ENCODE peak calls at places on chromosomes 16 and 17, in ten cellular contexts. One of them, this sample, is unnamed.
A peak's percentile ranks its signal among the peaks of the same experiment; 100 is the strongest.

GRCh38 chr16:30185141-30185682 is 1.8 kb downstream of the CORO1A start:
- DNase-seq in BJ: no peak
- DNase-seq in ascending aorta: no peak
- DNase-seq in stomach: no peak
- DNase-seq in cardiac muscle cell: no peak
- DNase-seq in brain microvascular endothelial cell: no peak
- DNase-seq in adrenal gland: no peak
- DNase-seq in coronary artery: no peak
- DNase-seq in tibial nerve: no peak
- DNase-seq in lower leg skin: no peak
- DNase-seq in this sample: peak; percentile 14

GRCh38 chr17:31537558-31537957 is 146.1 kb downstream of the RAB11FIP4 start:
- DNase-seq in brain microvascular endothelial cell: no peak
- DNase-seq in stomach: peak; percentile 80
- DNase-seq in ascending aorta: no peak
- DNase-seq in coronary artery: no peak
- DNase-seq in cardiac muscle cell: peak; percentile 49
- DNase-seq in lower leg skin: no peak
- DNase-seq in tibial nerve: no peak
- DNase-seq in BJ: no peak
- DNase-seq in adrenal gland: peak; percentile 65
- DNase-seq in this sample: no peak

GRCh38 chr17:2107506-2107905 is 52.6 kb downstream of the HIC1 start:
- DNase-seq in BJ: no peak
- DNase-seq in adrenal gland: no peak
- DNase-seq in tibial nerve: peak; percentile 54
- DNase-seq in ascending aorta: no peak
- DNase-seq in stomach: no peak
- DNase-seq in coronary artery: no peak
- DNase-seq in cardiac muscle cell: no peak
- DNase-seq in lower leg skin: no peak
- DNase-seq in brain microvascular endothelial cell: no peak
- DNase-seq in this sample: no peak

GRCh38 chr16:83345846-83346245 is 461.9 kb upstream of the HSBP1 start:
- DNase-seq in adrenal gland: no peak
- DNase-seq in BJ: no peak
- DNase-seq in tibial nerve: no peak
- DNase-seq in lower leg skin: no peak
- DNase-seq in stomach: no peak
- DNase-seq in brain microvascular endothelial cell: no peak
- DNase-seq in cardiac muscle cell: no peak
- DNase-seq in coronary artery: no peak
- DNase-seq in ascending aorta: no peak
- DNase-seq in this sample: no peak

GRCh38 chr17:55053855-55054254 is 85.3 kb downstream of the STXBP4 start:
- DNase-seq in adrenal gland: no peak
- DNase-seq in cardiac muscle cell: peak; percentile 31
- DNase-seq in lower leg skin: no peak
- DNase-seq in stomach: no peak
- DNase-seq in ascending aorta: no peak
- DNase-seq in brain microvascular endothelial cell: no peak
- DNase-seq in tibial nerve: no peak
- DNase-seq in coronary artery: no peak
- DNase-seq in BJ: no peak
- DNase-seq in this sample: no peak

GRCh38 chr16:67013823-67014640 is 14.9 kb upstream of the CBFB start:
- DNase-seq in cardiac muscle cell: peak; percentile 89
- DNase-seq in stomach: peak; percentile 68
- DNase-seq in ascending aorta: no peak
- DNase-seq in lower leg skin: no peak
- DNase-seq in brain microvascular endothelial cell: peak; percentile 18
- DNase-seq in BJ: no peak
- DNase-seq in coronary artery: peak; percentile 91
- DNase-seq in adrenal gland: peak; percentile 80
- DNase-seq in tibial nerve: peak; percentile 65
- DNase-seq in this sample: peak; percentile 92

GRCh38 chr17:41907633-41908539 is 10.9 kb downstream of the ACLY start:
- DNase-seq in lower leg skin: no peak
- DNase-seq in adrenal gland: no peak
- DNase-seq in brain microvascular endothelial cell: no peak
- DNase-seq in coronary artery: no peak
- DNase-seq in cardiac muscle cell: no peak
- DNase-seq in stomach: no peak
- DNase-seq in ascending aorta: no peak
- DNase-seq in BJ: no peak
- DNase-seq in tibial nerve: no peak
- DNase-seq in this sample: no peak

GRCh38 chr16:28597692-28598261 is 927 bp upstream of the SULT1A2 start:
- DNase-seq in adrenal gland: no peak
- DNase-seq in brain microvascular endothelial cell: no peak
- DNase-seq in ascending aorta: no peak
- DNase-seq in BJ: no peak
- DNase-seq in stomach: no peak
- DNase-seq in cardiac muscle cell: no peak
- DNase-seq in coronary artery: no peak
- DNase-seq in lower leg skin: no peak
- DNase-seq in tibial nerve: no peak
- DNase-seq in this sample: no peak

GRCh38 chr16:58661199-58661830 is 23.3 kb downstream of the SLC38A7 start:
- DNase-seq in tibial nerve: no peak
- DNase-seq in coronary artery: no peak
- DNase-seq in lower leg skin: peak; percentile 39
- DNase-seq in brain microvascular endothelial cell: peak; percentile 91
- DNase-seq in BJ: peak; percentile 46
- DNase-seq in cardiac muscle cell: peak; percentile 87
- DNase-seq in stomach: peak; percentile 41
- DNase-seq in adrenal gland: peak; percentile 93
- DNase-seq in ascending aorta: no peak
- DNase-seq in this sample: peak; percentile 68

GRCh38 chr17:40448639-40449261 is 5.5 kb downstream of the IGFBP4 start:
- DNase-seq in adrenal gland: no peak
- DNase-seq in stomach: peak; percentile 70
- DNase-seq in ascending aorta: no peak
- DNase-seq in tibial nerve: no peak
- DNase-seq in cardiac muscle cell: no peak
- DNase-seq in lower leg skin: no peak
- DNase-seq in coronary artery: no peak
- DNase-seq in BJ: no peak
- DNase-seq in brain microvascular endothelial cell: no peak
- DNase-seq in this sample: no peak

GRCh38 chr17:692116-692515 is 22.5 kb downstream of the VPS53 start:
- DNase-seq in tibial nerve: no peak
- DNase-seq in stomach: no peak
- DNase-seq in lower leg skin: no peak
- DNase-seq in cardiac muscle cell: no peak
- DNase-seq in brain microvascular endothelial cell: peak; percentile 71
- DNase-seq in ascending aorta: no peak
- DNase-seq in coronary artery: no peak
- DNase-seq in BJ: peak; percentile 96
- DNase-seq in adrenal gland: no peak
- DNase-seq in this sample: no peak

GRCh38 chr17:48626470-48627241 is 498 bp upstream of the HOXB9 start:
- DNase-seq in BJ: no peak
- DNase-seq in ascending aorta: no peak
- DNase-seq in cardiac muscle cell: peak; percentile 29
- DNase-seq in brain microvascular endothelial cell: no peak
- DNase-seq in lower leg skin: no peak
- DNase-seq in tibial nerve: no peak
- DNase-seq in coronary artery: no peak
- DNase-seq in adrenal gland: no peak
- DNase-seq in stomach: no peak
- DNase-seq in this sample: no peak

GRCh38 chr17:7108981-7109380 is 5.6 kb downstream of the ASGR2 start:
- DNase-seq in brain microvascular endothelial cell: no peak
- DNase-seq in lower leg skin: no peak
- DNase-seq in stomach: no peak
- DNase-seq in adrenal gland: no peak
- DNase-seq in ascending aorta: no peak
- DNase-seq in cardiac muscle cell: no peak
- DNase-seq in coronary artery: no peak
- DNase-seq in BJ: no peak
- DNase-seq in tibial nerve: no peak
- DNase-seq in this sample: no peak

GRCh38 chr17:8158267-8159031 is 4.3 kb downstream of the VAMP2 start:
- DNase-seq in cardiac muscle cell: peak; percentile 93
- DNase-seq in BJ: no peak
- DNase-seq in ascending aorta: peak; percentile 76
- DNase-seq in stomach: peak; percentile 97
- DNase-seq in coronary artery: peak; percentile 93
- DNase-seq in tibial nerve: peak; percentile 96
- DNase-seq in brain microvascular endothelial cell: peak; percentile 83
- DNase-seq in adrenal gland: peak; percentile 99
- DNase-seq in lower leg skin: peak; percentile 93
- DNase-seq in this sample: peak; percentile 96

GRCh38 chr16:8752706-8753105 is 44.7 kb downstream of the TMEM186 start:
- DNase-seq in brain microvascular endothelial cell: no peak
- DNase-seq in tibial nerve: no peak
- DNase-seq in adrenal gland: no peak
- DNase-seq in BJ: no peak
- DNase-seq in ascending aorta: no peak
- DNase-seq in cardiac muscle cell: no peak
- DNase-seq in lower leg skin: no peak
- DNase-seq in coronary artery: no peak
- DNase-seq in stomach: no peak
- DNase-seq in this sample: no peak

GRCh38 chr16:57600048-57600835 is 28.2 kb upstream of the ADGRG1 start:
- DNase-seq in lower leg skin: peak; percentile 17
- DNase-seq in coronary artery: peak; percentile 69
- DNase-seq in adrenal gland: peak; percentile 81
- DNase-seq in ascending aorta: no peak
- DNase-seq in cardiac muscle cell: peak; percentile 60
- DNase-seq in tibial nerve: no peak
- DNase-seq in stomach: peak; percentile 79
- DNase-seq in BJ: no peak
- DNase-seq in brain microvascular endothelial cell: peak; percentile 17
- DNase-seq in this sample: no peak

GRCh38 chr17:19753049-19753444 is 4.9 kb upstream of the ALDH3A1 start:
- DNase-seq in BJ: no peak
- DNase-seq in brain microvascular endothelial cell: peak; percentile 51
- DNase-seq in cardiac muscle cell: peak; percentile 73
- DNase-seq in stomach: peak; percentile 91
- DNase-seq in coronary artery: peak; percentile 93
- DNase-seq in adrenal gland: peak; percentile 90
- DNase-seq in ascending aorta: peak; percentile 78
- DNase-seq in lower leg skin: peak; percentile 60
- DNase-seq in tibial nerve: no peak
- DNase-seq in this sample: peak; percentile 94

GRCh38 chr16:8496364-8496763 is 93.9 kb downstream of the TMEM114 start:
- DNase-seq in adrenal gland: no peak
- DNase-seq in BJ: no peak
- DNase-seq in lower leg skin: no peak
- DNase-seq in tibial nerve: no peak
- DNase-seq in coronary artery: no peak
- DNase-seq in ascending aorta: no peak
- DNase-seq in stomach: no peak
- DNase-seq in brain microvascular endothelial cell: no peak
- DNase-seq in cardiac muscle cell: no peak
- DNase-seq in this sample: no peak

GRCh38 chr16:85365120-85365519 is 248.0 kb upstream of the GSE1 start:
- DNase-seq in ascending aorta: no peak
- DNase-seq in brain microvascular endothelial cell: no peak
- DNase-seq in BJ: no peak
- DNase-seq in coronary artery: no peak
- DNase-seq in lower leg skin: no peak
- DNase-seq in adrenal gland: no peak
- DNase-seq in cardiac muscle cell: no peak
- DNase-seq in stomach: peak; percentile 56
- DNase-seq in tibial nerve: no peak
- DNase-seq in this sample: no peak

GRCh38 chr17:65518256-65518655 is 43.2 kb downstream of the AXIN2 start:
- DNase-seq in brain microvascular endothelial cell: no peak
- DNase-seq in cardiac muscle cell: peak; percentile 38
- DNase-seq in coronary artery: no peak
- DNase-seq in ascending aorta: no peak
- DNase-seq in tibial nerve: no peak
- DNase-seq in stomach: no peak
- DNase-seq in adrenal gland: peak; percentile 13
- DNase-seq in BJ: no peak
- DNase-seq in lower leg skin: no peak
- DNase-seq in this sample: no peak

GRCh38 chr17:83069931-83070374 is 9.5 kb upstream of the METRNL start:
- DNase-seq in lower leg skin: no peak
- DNase-seq in tibial nerve: no peak
- DNase-seq in ascending aorta: no peak
- DNase-seq in stomach: no peak
- DNase-seq in BJ: no peak
- DNase-seq in brain microvascular endothelial cell: no peak
- DNase-seq in coronary artery: no peak
- DNase-seq in adrenal gland: no peak
- DNase-seq in cardiac muscle cell: no peak
- DNase-seq in this sample: peak; percentile 47

GRCh38 chr17:57874434-57875108 is 24.7 kb upstream of the MRPS23 start:
- DNase-seq in adrenal gland: peak; percentile 89
- DNase-seq in brain microvascular endothelial cell: peak; percentile 94
- DNase-seq in stomach: no peak
- DNase-seq in ascending aorta: peak; percentile 38
- DNase-seq in cardiac muscle cell: peak; percentile 94
- DNase-seq in coronary artery: peak; percentile 92
- DNase-seq in tibial nerve: peak; percentile 41
- DNase-seq in BJ: peak; percentile 76
- DNase-seq in lower leg skin: no peak
- DNase-seq in this sample: peak; percentile 83
- H3K4me3 ChIP-seq in adrenal gland: no peak overlapping the region
- H3K4me3 ChIP-seq in brain microvascular endothelial cell: peak overlapping the region; percentile 35
- H3K4me3 ChIP-seq in stomach: peak overlapping the region; percentile 9
- H3K4me3 ChIP-seq in ascending aorta: peak overlapping the region; percentile 11
- H3K4me3 ChIP-seq in cardiac muscle cell: peak overlapping the region; percentile 3
- H3K4me3 ChIP-seq in coronary artery: peak overlapping the region; percentile 57
- H3K4me3 ChIP-seq in tibial nerve: peak overlapping the region; percentile 24
- H3K4me3 ChIP-seq in BJ: peak overlapping the region; percentile 17
- H3K4me3 ChIP-seq in lower leg skin: no peak overlapping the region
- H3K4me3 ChIP-seq in this sample: peak overlapping the region; percentile 39

GRCh38 chr16:6958184-6958583 is 374.5 kb upstream of the RBFOX1 start:
- DNase-seq in ascending aorta: no peak
- DNase-seq in coronary artery: no peak
- DNase-seq in lower leg skin: no peak
- DNase-seq in tibial nerve: no peak
- DNase-seq in stomach: no peak
- DNase-seq in BJ: no peak
- DNase-seq in adrenal gland: no peak
- DNase-seq in cardiac muscle cell: no peak
- DNase-seq in brain microvascular endothelial cell: no peak
- DNase-seq in this sample: no peak
- H3K4me3 ChIP-seq in ascending aorta: no peak overlapping the region
- H3K4me3 ChIP-seq in coronary artery: no peak overlapping the region
- H3K4me3 ChIP-seq in lower leg skin: no peak overlapping the region
- H3K4me3 ChIP-seq in tibial nerve: no peak overlapping the region
- H3K4me3 ChIP-seq in stomach: no peak overlapping the region
- H3K4me3 ChIP-seq in BJ: no peak overlapping the region
- H3K4me3 ChIP-seq in adrenal gland: no peak overlapping the region
- H3K4me3 ChIP-seq in cardiac muscle cell: no peak overlapping the region
- H3K4me3 ChIP-seq in brain microvascular endothelial cell: no peak overlapping the region
- H3K4me3 ChIP-seq in this sample: no peak overlapping the region

GRCh38 chr16:2671741-2672140 is 10.6 kb upstream of the KCTD5 start:
- DNase-seq in BJ: no peak
- DNase-seq in cardiac muscle cell: no peak
- DNase-seq in ascending aorta: no peak
- DNase-seq in adrenal gland: peak; percentile 49
- DNase-seq in stomach: no peak
- DNase-seq in lower leg skin: no peak
- DNase-seq in brain microvascular endothelial cell: no peak
- DNase-seq in tibial nerve: no peak
- DNase-seq in coronary artery: no peak
- DNase-seq in this sample: no peak
- H3K4me3 ChIP-seq in BJ: no peak overlapping the region
- H3K4me3 ChIP-seq in cardiac muscle cell: no peak overlapping the region
- H3K4me3 ChIP-seq in ascending aorta: peak overlapping the region; percentile 83
- H3K4me3 ChIP-seq in adrenal gland: no peak overlapping the region
- H3K4me3 ChIP-seq in stomach: peak overlapping the region; percentile 57
- H3K4me3 ChIP-seq in lower leg skin: no peak overlapping the region
- H3K4me3 ChIP-seq in brain microvascular endothelial cell: no peak overlapping the region
- H3K4me3 ChIP-seq in tibial nerve: no peak overlapping the region
- H3K4me3 ChIP-seq in coronary artery: peak overlapping the region; percentile 87
- H3K4me3 ChIP-seq in this sample: peak overlapping the region; percentile 92

GRCh38 chr17:37019117-37019744 is 70.5 kb downstream of the AATF start:
- DNase-seq in coronary artery: no peak
- DNase-seq in stomach: no peak
- DNase-seq in BJ: no peak
- DNase-seq in lower leg skin: no peak
- DNase-seq in ascending aorta: no peak
- DNase-seq in tibial nerve: no peak
- DNase-seq in adrenal gland: no peak
- DNase-seq in brain microvascular endothelial cell: no peak
- DNase-seq in cardiac muscle cell: no peak
- DNase-seq in this sample: no peak
- H3K4me3 ChIP-seq in coronary artery: no peak overlapping the region
- H3K4me3 ChIP-seq in stomach: no peak overlapping the region
- H3K4me3 ChIP-seq in BJ: no peak overlapping the region
- H3K4me3 ChIP-seq in lower leg skin: no peak overlapping the region
- H3K4me3 ChIP-seq in ascending aorta: no peak overlapping the region
- H3K4me3 ChIP-seq in tibial nerve: no peak overlapping the region
- H3K4me3 ChIP-seq in adrenal gland: no peak overlapping the region
- H3K4me3 ChIP-seq in brain microvascular endothelial cell: no peak overlapping the region
- H3K4me3 ChIP-seq in cardiac muscle cell: no peak overlapping the region
- H3K4me3 ChIP-seq in this sample: no peak overlapping the region

This sample was measured in psoas muscle.